ENCODE peak calls at places on chromosome 1, in ten cellular contexts. W, N, X, H, F, Q, Y, K, B and Z are unnamed samples.

GRCh38 chr1:184882649-184883303 is 91.5 kb downstream of the NIBAN1 start:
- DNase-seq in W (no peak), N (no peak), X (no peak), H (no peak), F (no peak), Q (peak; percentile 32), Y (no peak), K (peak; percentile 51), B (no peak), Z (no peak)

GRCh38 chr1:192788184-192788583 is 20.7 kb upstream of the RGS2 start:
- DNase-seq in W (peak; percentile 91), N (no peak), X (no peak), H (no peak), F (peak; percentile 71), Q (peak; percentile 97), Y (no peak), K (peak; percentile 55), B (peak; percentile 58), Z (no peak)

GRCh38 chr1:42774928-42775549 is 8.0 kb downstream of the C1orf50 start:
- DNase-seq in W (no peak), N (no peak), X (no peak), H (no peak), F (no peak), Q (no peak), Y (no peak), K (no peak), B (no peak), Z (no peak)

GRCh38 chr1:109392037-109392787 is 5.5 kb downstream of the SORT1 start:
- DNase-seq in W (no peak), N (no peak), X (peak; percentile 74), H (no peak), F (no peak), Q (no peak), Y (no peak), K (peak; percentile 37), B (no peak), Z (no peak)

GRCh38 chr1:217027403-217028080 is 304.3 kb upstream of the ESRRG start:
- DNase-seq in W (no peak), N (no peak), X (no peak), H (no peak), F (no peak), Q (no peak), Y (no peak), K (no peak), B (no peak), Z (no peak)

GRCh38 chr1:210235363-210236053 is 2.9 kb downstream of the SERTAD4 start:
- DNase-seq in W (no peak), N (no peak), X (no peak), H (no peak), F (no peak), Q (no peak), Y (no peak), K (no peak), B (no peak), Z (no peak)

GRCh38 chr1:154774175-154774855 is 95.8 kb downstream of the KCNN3 start:
- DNase-seq in W (no peak), N (no peak), X (no peak), H (no peak), F (no peak), Q (no peak), Y (no peak), K (no peak), B (no peak), Z (no peak)

GRCh38 chr1:3543076-3544049 is 67.9 kb downstream of the MEGF6 start:
- DNase-seq in W (peak; percentile 71), N (no peak), X (no peak), H (no peak), F (peak; percentile 97), Q (peak; percentile 96), Y (no peak), K (peak; percentile 77), B (peak; percentile 99), Z (no peak)

GRCh38 chr1:204081156-204081790 is 8.4 kb downstream of the SOX13 start:
- DNase-seq in W (no peak), N (no peak), X (no peak), H (no peak), F (no peak), Q (no peak), Y (no peak), K (no peak), B (no peak), Z (no peak)

GRCh38 chr1:64980745-64981601 is 14.6 kb upstream of the JAK1 start:
- DNase-seq in W (no peak), N (no peak), X (no peak), H (no peak), F (no peak), Q (no peak), Y (no peak), K (no peak), B (no peak), Z (no peak)

GRCh38 chr1:109802901-109803561 is 39.3 kb upstream of the EPS8L3 start:
- DNase-seq in W (no peak), N (no peak), X (no peak), H (no peak), F (no peak), Q (peak; percentile 54), Y (no peak), K (no peak), B (no peak), Z (no peak)

GRCh38 chr1:156849151-156849496 is 9.8 kb downstream of the INSRR start:
- DNase-seq in W (no peak), N (no peak), X (no peak), H (no peak), F (no peak), Q (no peak), Y (no peak), K (no peak), B (no peak), Z (no peak)

GRCh38 chr1:168598125-168598524 is 21.7 kb downstream of the XCL1 start:
- DNase-seq in W (no peak), N (no peak), X (no peak), H (no peak), F (no peak), Q (no peak), Y (no peak), K (no peak), B (no peak), Z (no peak)

GRCh38 chr1:95953005-95953404 is 719.0 kb downstream of the RWDD3 start:
- DNase-seq in W (no peak), N (peak; percentile 34), X (peak; percentile 15), H (peak; percentile 48), F (no peak), Q (peak; percentile 55), Y (no peak), K (no peak), B (no peak), Z (no peak)

GRCh38 chr1:41404308-41404755 is 43.1 kb downstream of the FOXO6 start:
- DNase-seq in W (peak; percentile 22), N (peak; percentile 82), X (no peak), H (peak; percentile 82), F (no peak), Q (peak; percentile 36), Y (no peak), K (no peak), B (no peak), Z (no peak)

GRCh38 chr1:34476371-34476770 is 278.5 kb upstream of the GJB5 start:
- DNase-seq in W (no peak), N (no peak), X (no peak), H (no peak), F (no peak), Q (no peak), Y (no peak), K (no peak), B (no peak), Z (no peak)

GRCh38 chr1:239930646-239931262 is 160.9 kb upstream of the FMN2 start:
- DNase-seq in W (no peak), N (no peak), X (no peak), H (no peak), F (no peak), Q (no peak), Y (no peak), K (no peak), B (no peak), Z (no peak)

GRCh38 chr1:232743999-232744398 is 61.2 kb upstream of the MAP10 start:
- DNase-seq in W (no peak), N (no peak), X (no peak), H (no peak), F (no peak), Q (no peak), Y (no peak), K (no peak), B (no peak), Z (no peak)

GRCh38 chr1:112337028-112337531 is 58.9 kb upstream of the CTTNBP2NL start:
- DNase-seq in W (no peak), N (peak; percentile 56), X (peak; percentile 10), H (peak; percentile 42), F (no peak), Q (peak; percentile 79), Y (no peak), K (peak; percentile 55), B (peak; percentile 67), Z (peak; percentile 11)